ENCODE peak calls at places on chromosomes 2 and 18, in seven cellular contexts. One of them, this sample, is unnamed.

GRCh38 chr2:237449193-237449797 is 35.3 kb upstream of the COL6A3 start:
- DNase-seq in transverse colon: no peak
- DNase-seq in suprapubic skin: no peak
- DNase-seq in stomach: no peak
- DNase-seq in SK-N-SH: no peak
- DNase-seq in sigmoid colon: peak; percentile 92
- DNase-seq in H1: no peak
- DNase-seq in this sample: no peak

GRCh38 chr18:9290171-9290570 is 44.4 kb upstream of the TWSG1 start:
- DNase-seq in transverse colon: no peak
- DNase-seq in SK-N-SH: no peak
- DNase-seq in stomach: no peak
- DNase-seq in suprapubic skin: no peak
- DNase-seq in sigmoid colon: no peak
- DNase-seq in H1: no peak
- DNase-seq in this sample: no peak

GRCh38 chr2:221680548-221680947 is 108.4 kb upstream of the EPHA4 start:
- DNase-seq in suprapubic skin: no peak
- DNase-seq in sigmoid colon: no peak
- DNase-seq in transverse colon: no peak
- DNase-seq in stomach: no peak
- DNase-seq in H1: no peak
- DNase-seq in SK-N-SH: no peak
- DNase-seq in this sample: no peak

GRCh38 chr2:241563981-241564595 is 5.5 kb downstream of the BOK start:
- DNase-seq in H1: no peak
- DNase-seq in transverse colon: no peak
- DNase-seq in suprapubic skin: peak; percentile 60
- DNase-seq in stomach: no peak
- DNase-seq in SK-N-SH: no peak
- DNase-seq in sigmoid colon: peak; percentile 82
- DNase-seq in this sample: no peak

GRCh38 chr2:85132392-85132791 is 800 bp upstream of the TCF7L1 start:
- DNase-seq in sigmoid colon: no peak
- DNase-seq in transverse colon: no peak
- DNase-seq in stomach: no peak
- DNase-seq in SK-N-SH: peak; percentile 27
- DNase-seq in suprapubic skin: no peak
- DNase-seq in H1: no peak
- DNase-seq in this sample: no peak

GRCh38 chr2:128315829-128316776 is 2.6 kb downstream of the HS6ST1 start:
- DNase-seq in stomach: peak; percentile 20
- DNase-seq in H1: peak; percentile 48
- DNase-seq in SK-N-SH: peak; percentile 39
- DNase-seq in sigmoid colon: peak; percentile 75
- DNase-seq in suprapubic skin: peak; percentile 63
- DNase-seq in transverse colon: no peak
- DNase-seq in this sample: peak; percentile 89

GRCh38 chr18:7987284-7987976 is 420.3 kb downstream of the PTPRM start:
- DNase-seq in SK-N-SH: no peak
- DNase-seq in suprapubic skin: no peak
- DNase-seq in transverse colon: no peak
- DNase-seq in sigmoid colon: no peak
- DNase-seq in stomach: no peak
- DNase-seq in H1: no peak
- DNase-seq in this sample: no peak

GRCh38 chr2:240326246-240326645 is 109.2 kb upstream of the GPC1 start:
- DNase-seq in H1: no peak
- DNase-seq in transverse colon: no peak
- DNase-seq in stomach: no peak
- DNase-seq in sigmoid colon: no peak
- DNase-seq in suprapubic skin: no peak
- DNase-seq in SK-N-SH: no peak
- DNase-seq in this sample: no peak

GRCh38 chr2:20169796-20170467 is 55.0 kb downstream of the SDC1 start:
- DNase-seq in transverse colon: no peak
- DNase-seq in stomach: peak; percentile 23
- DNase-seq in suprapubic skin: peak; percentile 69
- DNase-seq in sigmoid colon: no peak
- DNase-seq in SK-N-SH: no peak
- DNase-seq in H1: no peak
- DNase-seq in this sample: no peak

GRCh38 chr18:42028232-42028832 is 73.3 kb downstream of the PIK3C3 start:
- DNase-seq in transverse colon: no peak
- DNase-seq in stomach: no peak
- DNase-seq in SK-N-SH: peak; percentile 37
- DNase-seq in sigmoid colon: no peak
- DNase-seq in H1: no peak
- DNase-seq in suprapubic skin: no peak
- DNase-seq in this sample: no peak

GRCh38 chr2:186903183-186903582 is 54.2 kb upstream of the ZSWIM2 start:
- DNase-seq in stomach: no peak
- DNase-seq in suprapubic skin: no peak
- DNase-seq in H1: no peak
- DNase-seq in SK-N-SH: peak; percentile 3
- DNase-seq in transverse colon: no peak
- DNase-seq in sigmoid colon: no peak
- DNase-seq in this sample: no peak

GRCh38 chr18:28469946-28470345 is 293.0 kb upstream of the CDH2 start:
- DNase-seq in stomach: no peak
- DNase-seq in suprapubic skin: no peak
- DNase-seq in transverse colon: no peak
- DNase-seq in H1: no peak
- DNase-seq in sigmoid colon: no peak
- DNase-seq in SK-N-SH: no peak
- DNase-seq in this sample: no peak

GRCh38 chr2:240249423-240250149 is 109.1 kb upstream of the OTOS start:
- DNase-seq in H1: no peak
- DNase-seq in stomach: peak; percentile 20
- DNase-seq in SK-N-SH: peak; percentile 16
- DNase-seq in transverse colon: no peak
- DNase-seq in sigmoid colon: peak; percentile 69
- DNase-seq in suprapubic skin: peak; percentile 59
- DNase-seq in this sample: peak; percentile 87

GRCh38 chr2:177728920-177729319 is 336.3 kb downstream of the AGPS start:
- DNase-seq in stomach: no peak
- DNase-seq in SK-N-SH: no peak
- DNase-seq in H1: no peak
- DNase-seq in transverse colon: no peak
- DNase-seq in suprapubic skin: no peak
- DNase-seq in sigmoid colon: no peak
- DNase-seq in this sample: no peak

GRCh38 chr2:46847185-46847710 is 68.4 kb downstream of the MCFD2 start:
- DNase-seq in suprapubic skin: peak; percentile 91
- DNase-seq in H1: no peak
- DNase-seq in SK-N-SH: peak; percentile 91
- DNase-seq in transverse colon: peak; percentile 96
- DNase-seq in sigmoid colon: peak; percentile 99
- DNase-seq in stomach: peak; percentile 99
- DNase-seq in this sample: peak; percentile 97

GRCh38 chr2:171688129-171688465 is 828 bp downstream of the DYNC1I2 start:
- DNase-seq in H1: no peak
- DNase-seq in suprapubic skin: no peak
- DNase-seq in stomach: no peak
- DNase-seq in transverse colon: no peak
- DNase-seq in SK-N-SH: no peak
- DNase-seq in sigmoid colon: no peak
- DNase-seq in this sample: no peak

GRCh38 chr2:41928593-41928992 is 119.2 kb upstream of the PKDCC start:
- DNase-seq in suprapubic skin: no peak
- DNase-seq in H1: no peak
- DNase-seq in transverse colon: no peak
- DNase-seq in stomach: no peak
- DNase-seq in sigmoid colon: no peak
- DNase-seq in SK-N-SH: no peak
- DNase-seq in this sample: no peak

GRCh38 chr2:178514664-178515063 is 34.4 kb downstream of the PLEKHA3 start:
- DNase-seq in transverse colon: no peak
- DNase-seq in sigmoid colon: no peak
- DNase-seq in stomach: no peak
- DNase-seq in suprapubic skin: no peak
- DNase-seq in SK-N-SH: no peak
- DNase-seq in H1: no peak
- DNase-seq in this sample: no peak

GRCh38 chr2:43737855-43738254 is 36.0 kb upstream of the DYNC2LI1 start:
- DNase-seq in sigmoid colon: no peak
- DNase-seq in stomach: no peak
- DNase-seq in H1: no peak
- DNase-seq in suprapubic skin: no peak
- DNase-seq in SK-N-SH: no peak
- DNase-seq in transverse colon: no peak
- DNase-seq in this sample: no peak

GRCh38 chr2:232537079-232537478 is 2.4 kb upstream of the CHRNG start:
- DNase-seq in suprapubic skin: no peak
- DNase-seq in SK-N-SH: no peak
- DNase-seq in stomach: no peak
- DNase-seq in transverse colon: no peak
- DNase-seq in H1: peak; percentile 80
- DNase-seq in sigmoid colon: peak; percentile 52
- DNase-seq in this sample: no peak

GRCh38 chr2:150168596-150168995 is 318.9 kb downstream of the RND3 start:
- DNase-seq in transverse colon: no peak
- DNase-seq in H1: no peak
- DNase-seq in SK-N-SH: no peak
- DNase-seq in sigmoid colon: no peak
- DNase-seq in suprapubic skin: no peak
- DNase-seq in stomach: no peak
- DNase-seq in this sample: no peak

GRCh38 chr18:48932822-48933510 is 17.8 kb downstream of the SMAD7 start:
- DNase-seq in SK-N-SH: no peak
- DNase-seq in transverse colon: no peak
- DNase-seq in stomach: no peak
- DNase-seq in suprapubic skin: no peak
- DNase-seq in sigmoid colon: no peak
- DNase-seq in H1: no peak
- DNase-seq in this sample: no peak

GRCh38 chr2:22999951-23000350 is 385.0 kb upstream of the KLHL29 start:
- DNase-seq in SK-N-SH: no peak
- DNase-seq in suprapubic skin: no peak
- DNase-seq in stomach: no peak
- DNase-seq in transverse colon: no peak
- DNase-seq in sigmoid colon: no peak
- DNase-seq in H1: no peak
- DNase-seq in this sample: no peak

GRCh38 chr2:239046822-239047221 is 198.9 kb downstream of the TWIST2 start:
- DNase-seq in H1: no peak
- DNase-seq in SK-N-SH: no peak
- DNase-seq in sigmoid colon: peak; percentile 60
- DNase-seq in stomach: no peak
- DNase-seq in transverse colon: no peak
- DNase-seq in suprapubic skin: no peak
- DNase-seq in this sample: no peak

GRCh38 chr18:11081009-11081532 is 68.3 kb downstream of the PIEZO2 start:
- DNase-seq in sigmoid colon: no peak
- DNase-seq in SK-N-SH: no peak
- DNase-seq in suprapubic skin: no peak
- DNase-seq in stomach: no peak
- DNase-seq in H1: no peak
- DNase-seq in transverse colon: no peak
- DNase-seq in this sample: no peak

GRCh38 chr2:69100220-69100723 is 87.3 kb downstream of the ANTXR1 start:
- DNase-seq in SK-N-SH: no peak
- DNase-seq in H1: no peak
- DNase-seq in transverse colon: no peak
- DNase-seq in suprapubic skin: no peak
- DNase-seq in stomach: no peak
- DNase-seq in sigmoid colon: peak; percentile 74
- DNase-seq in this sample: no peak

GRCh38 chr2:27485496-27485895 is 4.0 kb downstream of the IFT172 start:
- DNase-seq in SK-N-SH: no peak
- DNase-seq in suprapubic skin: no peak
- DNase-seq in stomach: no peak
- DNase-seq in sigmoid colon: no peak
- DNase-seq in H1: no peak
- DNase-seq in transverse colon: no peak
- DNase-seq in this sample: no peak

GRCh38 chr2:4745596-4745995 is 946.6 kb upstream of the SOX11 start:
- DNase-seq in sigmoid colon: no peak
- DNase-seq in transverse colon: no peak
- DNase-seq in stomach: no peak
- DNase-seq in H1: no peak
- DNase-seq in SK-N-SH: no peak
- DNase-seq in suprapubic skin: no peak
- DNase-seq in this sample: no peak

GRCh38 chr18:12278765-12279682 is 24.9 kb downstream of the CIDEA start:
- DNase-seq in transverse colon: peak; percentile 69
- DNase-seq in stomach: peak; percentile 40
- DNase-seq in SK-N-SH: no peak
- DNase-seq in H1: peak; percentile 78
- DNase-seq in sigmoid colon: peak; percentile 98
- DNase-seq in suprapubic skin: peak; percentile 88
- DNase-seq in this sample: peak; percentile 94

GRCh38 chr18:61738042-61738441 is 154.8 kb downstream of the RNF152 start:
- DNase-seq in transverse colon: no peak
- DNase-seq in H1: no peak
- DNase-seq in suprapubic skin: no peak
- DNase-seq in stomach: no peak
- DNase-seq in sigmoid colon: no peak
- DNase-seq in SK-N-SH: no peak
- DNase-seq in this sample: no peak
- TF ChIP-seq POLR2AphosphoS5 in transverse colon: no peak
- TF ChIP-seq POLR2AphosphoS5 in H1: no peak
- TF ChIP-seq POLR2AphosphoS5 in suprapubic skin: no peak
- TF ChIP-seq POLR2AphosphoS5 in stomach: peak; percentile 12
- TF ChIP-seq POLR2AphosphoS5 in sigmoid colon: no peak
- TF ChIP-seq POLR2AphosphoS5 in SK-N-SH: no peak
- TF ChIP-seq POLR2AphosphoS5 in this sample: peak; percentile 6

DNA sequence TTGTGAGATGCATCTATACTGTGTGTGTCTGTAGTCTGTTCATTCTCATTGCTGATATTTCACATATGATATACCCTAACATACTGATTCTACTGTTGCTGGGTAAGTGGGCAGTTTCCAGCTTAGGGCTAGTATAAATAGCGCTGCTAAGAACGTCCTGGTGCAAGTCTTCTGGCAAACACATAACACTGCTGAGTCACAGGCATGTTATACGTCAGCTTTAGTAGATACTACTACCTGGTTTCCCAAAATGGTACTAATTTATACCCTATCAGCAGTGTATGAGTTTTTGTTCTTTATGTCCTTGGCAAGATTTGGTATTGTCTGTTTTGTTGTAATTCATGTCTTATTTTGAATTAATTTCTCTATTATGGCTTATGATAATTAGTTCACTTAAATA is 1.2 kb upstream of the NPHP1 start:
- DNase-seq in SK-N-SH: no peak
- DNase-seq in H1: no peak
- DNase-seq in sigmoid colon: no peak
- DNase-seq in suprapubic skin: no peak
- DNase-seq in transverse colon: no peak
- DNase-seq in stomach: no peak
- DNase-seq in this sample: no peak
- TF ChIP-seq EP300 in SK-N-SH: no peak
- TF ChIP-seq EP300 in H1: no peak
- TF ChIP-seq EP300 in sigmoid colon: no peak
- TF ChIP-seq EP300 in suprapubic skin: no peak
- TF ChIP-seq EP300 in transverse colon: no peak
- TF ChIP-seq EP300 in stomach: no peak
- TF ChIP-seq EP300 in this sample: no peak

GRCh38 chr2:218272531-218273212 is 2.4 kb downstream of the PNKD start:
- DNase-seq in stomach: peak; percentile 90
- DNase-seq in SK-N-SH: peak; percentile 79
- DNase-seq in suprapubic skin: peak; percentile 95
- DNase-seq in transverse colon: peak; percentile 95
- DNase-seq in H1: peak; percentile 86
- DNase-seq in sigmoid colon: peak; percentile 97
- DNase-seq in this sample: peak; percentile 97
- TF ChIP-seq POLR2AphosphoS5 in stomach: peak; percentile 93
- TF ChIP-seq POLR2AphosphoS5 in SK-N-SH: no peak
- TF ChIP-seq POLR2AphosphoS5 in suprapubic skin: peak; percentile 95
- TF ChIP-seq POLR2AphosphoS5 in transverse colon: peak; percentile 87
- TF ChIP-seq POLR2AphosphoS5 in H1: no peak
- TF ChIP-seq POLR2AphosphoS5 in sigmoid colon: peak; percentile 84
- TF ChIP-seq POLR2AphosphoS5 in this sample: peak; percentile 83

GRCh38 chr18:65146615-65147014 is 604.2 kb upstream of the CDH7 start:
- DNase-seq in transverse colon: no peak
- DNase-seq in stomach: no peak
- DNase-seq in sigmoid colon: no peak
- DNase-seq in H1: no peak
- DNase-seq in suprapubic skin: no peak
- DNase-seq in SK-N-SH: no peak
- DNase-seq in this sample: no peak
- TF ChIP-seq EP300 in transverse colon: no peak
- TF ChIP-seq EP300 in stomach: no peak
- TF ChIP-seq EP300 in sigmoid colon: no peak
- TF ChIP-seq EP300 in H1: no peak
- TF ChIP-seq EP300 in suprapubic skin: no peak
- TF ChIP-seq EP300 in SK-N-SH: no peak
- TF ChIP-seq EP300 in this sample: no peak

This sample was measured in esophagus muscularis mucosa.